ENCODE peak calls at places on chromosomes 3 and 15, in ten cellular contexts. K, C, V, U, F, J, S, I, M and W are unnamed samples.

GRCh38 chr3:177262396-177262795 is 65.1 kb upstream of the TBL1XR1 start:
- DNase-seq in K (no peak), C (no peak), V (no peak), U (no peak), F (no peak), J (peak), S (no peak), I (no peak), M (no peak), W (no peak)

GRCh38 chr3:111621535-111621934 is 26.4 kb upstream of the ZBED2 start:
- DNase-seq in K (no peak), C (no peak), V (no peak), U (no peak), F (no peak), J (no peak), S (no peak), I (peak), M (peak), W (no peak)

GRCh38 chr3:119304201-119304713 is 10.1 kb downstream of the ARHGAP31 start:
- DNase-seq in K (no peak), C (no peak), V (no peak), U (no peak), F (no peak), J (peak), S (no peak), I (peak), M (no peak), W (no peak)

GRCh38 chr3:12383218-12383617 is 94.3 kb downstream of the PPARG start:
- DNase-seq in K (no peak), C (no peak), V (no peak), U (no peak), F (no peak), J (no peak), S (no peak), I (no peak), M (no peak), W (no peak)

GRCh38 chr15:84817461-84818081 is 415 bp downstream of the ALPK3 start:
- DNase-seq in K (no peak), C (no peak), V (no peak), U (no peak), F (no peak), J (no peak), S (no peak), I (no peak), M (no peak), W (no peak)

GRCh38 chr3:182710557-182711157 is 82.6 kb upstream of the ATP11B start:
- DNase-seq in K (no peak), C (no peak), V (no peak), U (no peak), F (no peak), J (peak), S (no peak), I (no peak), M (peak), W (no peak)

GRCh38 chr3:45008117-45008516 is 18.0 kb upstream of the CLEC3B start:
- DNase-seq in K (no peak), C (no peak), V (no peak), U (no peak), F (no peak), J (peak), S (no peak), I (no peak), M (no peak), W (no peak)

GRCh38 chr3:40996382-40996781 is 202.9 kb upstream of the CTNNB1 start:
- DNase-seq in K (no peak), C (no peak), V (no peak), U (no peak), F (no peak), J (no peak), S (no peak), I (no peak), M (no peak), W (no peak)

GRCh38 chr3:30607032-30607833 is 832 bp downstream of the TGFBR2 start:
- DNase-seq in K (peak), C (peak), V (peak), U (peak), F (no peak), J (no peak), S (peak), I (peak), M (peak), W (no peak)

GRCh38 chr3:151085889-151086483 is 522 bp downstream of the MED12L start:
- DNase-seq in K (no peak), C (peak), V (peak), U (peak), F (no peak), J (no peak), S (no peak), I (peak), M (no peak), W (no peak)

GRCh38 chr3:64815195-64815627 is 127.4 kb upstream of the ADAMTS9 start:
- DNase-seq in K (no peak), C (no peak), V (no peak), U (no peak), F (no peak), J (peak), S (no peak), I (no peak), M (no peak), W (no peak)

GRCh38 chr3:128875556-128876120 is 3.8 kb upstream of the ACAD9 start:
- DNase-seq in K (peak), C (no peak), V (peak), U (no peak), F (peak), J (no peak), S (peak), I (peak), M (peak), W (no peak)

GRCh38 chr3:165895919-165896318 is 58.7 kb upstream of the BCHE start:
- DNase-seq in K (no peak), C (no peak), V (no peak), U (no peak), F (no peak), J (peak), S (no peak), I (no peak), M (peak), W (no peak)

GRCh38 chr3:41352526-41352925 is 153.2 kb downstream of the CTNNB1 start:
- DNase-seq in K (no peak), C (no peak), V (no peak), U (no peak), F (no peak), J (no peak), S (no peak), I (no peak), M (no peak), W (no peak)

GRCh38 chr3:174859756-174860155 is 622 bp downstream of the NAALADL2 start:
- DNase-seq in K (no peak), C (no peak), V (no peak), U (no peak), F (no peak), J (no peak), S (no peak), I (no peak), M (no peak), W (no peak)

GRCh38 chr3:147191795-147192385 is 214.5 kb downstream of the ZIC4 start:
- DNase-seq in K (no peak), C (no peak), V (no peak), U (no peak), F (peak), J (peak), S (no peak), I (peak), M (peak), W (no peak)

GRCh38 chr3:46912986-46913385 is 35.5 kb downstream of the PTH1R start:
- DNase-seq in K (no peak), C (no peak), V (no peak), U (no peak), F (no peak), J (no peak), S (no peak), I (no peak), M (no peak), W (no peak)

GRCh38 chr3:43696881-43697280 is 6.1 kb downstream of the ABHD5 start:
- DNase-seq in K (no peak), C (no peak), V (no peak), U (no peak), F (no peak), J (no peak), S (no peak), I (no peak), M (no peak), W (no peak)

GRCh38 chr15:101023501-101024110 is 104.4 kb downstream of the LRRK1 start:
- DNase-seq in K (no peak), C (no peak), V (no peak), U (no peak), F (no peak), J (no peak), S (no peak), I (no peak), M (no peak), W (no peak)

GRCh38 chr3:51722362-51722761 is 15.5 kb downstream of the GRM2 start:
- DNase-seq in K (no peak), C (no peak), V (no peak), U (no peak), F (no peak), J (no peak), S (no peak), I (no peak), M (no peak), W (no peak)

GRCh38 chr3:12478326-12478725 is 6.0 kb upstream of the TSEN2 start:
- DNase-seq in K (no peak), C (no peak), V (no peak), U (no peak), F (no peak), J (no peak), S (no peak), I (no peak), M (no peak), W (no peak)

GRCh38 chr15:67091073-67091965 is 25.9 kb downstream of the SMAD3 start:
- DNase-seq in K (peak), C (peak), V (peak), U (no peak), F (no peak), J (peak), S (peak), I (peak), M (peak), W (no peak)

GRCh38 chr3:193452338-193452737 is 73.8 kb upstream of the ATP13A5 start:
- DNase-seq in K (no peak), C (no peak), V (no peak), U (no peak), F (no peak), J (no peak), S (no peak), I (no peak), M (no peak), W (no peak)

GRCh38 chr3:5699811-5700210 is 512.3 kb downstream of the EDEM1 start:
- DNase-seq in K (no peak), C (no peak), V (no peak), U (no peak), F (no peak), J (no peak), S (no peak), I (no peak), M (no peak), W (no peak)

GRCh38 chr15:69094124-69095030 is 66.1 kb upstream of the GLCE start:
- DNase-seq in K (no peak), C (no peak), V (no peak), U (no peak), F (no peak), J (no peak), S (no peak), I (no peak), M (no peak), W (no peak)

GRCh38 chr3:31945738-31946052 is 35.4 kb downstream of the OSBPL10 start:
- DNase-seq in K (no peak), C (no peak), V (no peak), U (no peak), F (no peak), J (peak), S (no peak), I (no peak), M (no peak), W (no peak)

GRCh38 chr15:43872416-43873020 is 45.7 kb downstream of the WDR76 start:
- DNase-seq in K (no peak), C (no peak), V (no peak), U (no peak), F (peak), J (peak), S (no peak), I (peak), M (peak), W (no peak)

GRCh38 chr3:71753716-71754609 is at the start of gene GPR27:
- DNase-seq in K (no peak), C (peak), V (peak), U (no peak), F (no peak), J (peak), S (no peak), I (peak), M (no peak), W (no peak)

GRCh38 chr3:57298041-57298440 is 5.6 kb upstream of the ASB14 start:
- DNase-seq in K (no peak), C (no peak), V (no peak), U (no peak), F (no peak), J (peak), S (no peak), I (peak), M (no peak), W (no peak)

GRCh38 chr3:120143676-120144075 is 49.4 kb upstream of the GSK3B start:
- DNase-seq in K (no peak), C (no peak), V (no peak), U (no peak), F (no peak), J (no peak), S (no peak), I (no peak), M (no peak), W (no peak)

GRCh38 chr3:22835041-22835440 is 368.1 kb upstream of the UBE2E2 start:
- DNase-seq in K (no peak), C (no peak), V (no peak), U (no peak), F (no peak), J (peak), S (no peak), I (no peak), M (no peak), W (no peak)